ENCODE peak calls at places on chromosome 10, in six cellular contexts. D, P, U, W, R and Y are unnamed samples.
A peak's percentile ranks its signal among the peaks of the same experiment; 100 is the strongest.

GRCh38 chr10:74320026-74320425 is 169.0 kb downstream of the ADK start:
- DNase-seq in D (no peak), U (no peak), R (no peak), P (no peak), W (no peak), Y (no peak)

GRCh38 chr10:60384708-60385398 is 4.8 kb downstream of the ANK3 start:
- DNase-seq in R (peak; percentile 99), D (no peak), U (no peak), W (no peak), P (peak; percentile 79), Y (peak; percentile 16)

GRCh38 chr10:131485732-131486131 is 174.2 kb upstream of the TCERG1L start:
- DNase-seq in W (no peak), P (no peak), D (no peak), U (no peak), R (no peak), Y (no peak)

GRCh38 chr10:93746844-93747284 is 10.9 kb upstream of the LGI1 start:
- DNase-seq in D (no peak), R (peak; percentile 95), P (peak; percentile 48), U (no peak), W (no peak), Y (no peak)

GRCh38 chr10:68560916-68561691 is 967 bp downstream of the TET1 start:
- DNase-seq in D (no peak), U (peak; percentile 46), W (peak; percentile 77), P (no peak), R (no peak), Y (no peak)

GRCh38 chr10:24433705-24434104 is 224.8 kb downstream of the KIAA1217 start:
- DNase-seq in U (no peak), P (no peak), R (no peak), W (no peak), D (no peak), Y (no peak)

GRCh38 chr10:67933199-67933598 is 48.7 kb downstream of the SIRT1 start:
- DNase-seq in D (no peak), R (no peak), U (no peak), W (no peak), P (no peak), Y (no peak)

GRCh38 chr10:62618576-62619408 is 185.7 kb upstream of the ADO start:
- DNase-seq in D (no peak), R (peak; percentile 89), P (no peak), W (no peak), U (no peak), Y (no peak)

GRCh38 chr10:69728335-69728861 is 73.3 kb upstream of the COL13A1 start:
- DNase-seq in P (no peak), D (no peak), U (no peak), R (peak; percentile 26), W (no peak), Y (no peak)

GRCh38 chr10:58930497-58930896 is 245.9 kb upstream of the PHYHIPL start:
- DNase-seq in R (peak; percentile 75), P (no peak), W (no peak), U (no peak), D (no peak), Y (no peak)

GRCh38 chr10:59648711-59649201 is 60.9 kb downstream of the SLC16A9 start:
- DNase-seq in U (no peak), R (peak; percentile 15), D (no peak), P (no peak), W (peak; percentile 8), Y (no peak)

GRCh38 chr10:81838950-81839349 is 36.0 kb upstream of the NRG3 start:
- DNase-seq in U (peak; percentile 6), P (no peak), R (no peak), W (peak; percentile 19), D (no peak), Y (no peak)

GRCh38 chr10:6530211-6530840 is 49.8 kb downstream of the PRKCQ start:
- DNase-seq in R (no peak), D (peak; percentile 31), U (no peak), W (no peak), P (no peak), Y (no peak)

GRCh38 chr10:99782447-99783286 is at the start of gene ABCC2:
- DNase-seq in P (peak; percentile 86), R (no peak), D (no peak), W (no peak), U (no peak), Y (no peak)

GRCh38 chr10:14340051-14340744 is 9.5 kb upstream of the FRMD4A start:
- DNase-seq in U (no peak), D (no peak), W (no peak), P (no peak), R (no peak), Y (peak; percentile 73)

GRCh38 chr10:68301790-68302502 is 29.9 kb upstream of the HNRNPH3 start:
- DNase-seq in D (no peak), P (peak; percentile 54), U (no peak), R (peak; percentile 68), W (peak; percentile 35), Y (no peak)

GRCh38 chr10:103614511-103615158 is 121.1 kb downstream of the NEURL1 start:
- DNase-seq in U (no peak), W (no peak), P (no peak), D (no peak), R (peak; percentile 29), Y (no peak)

GRCh38 chr10:43257210-43258031 is 9.4 kb downstream of the RASGEF1A start:
- DNase-seq in P (no peak), W (no peak), U (no peak), D (no peak), R (no peak), Y (peak; percentile 68)

GRCh38 chr10:94199565-94199964 is 163.2 kb downstream of the NOC3L start:
- DNase-seq in W (no peak), P (no peak), U (no peak), D (no peak), R (no peak), Y (no peak)

GRCh38 chr10:3668276-3668960 is 116.6 kb downstream of the KLF6 start:
- DNase-seq in U (no peak), R (peak; percentile 44), D (peak; percentile 36), W (peak; percentile 32), P (peak; percentile 27), Y (no peak)

GRCh38 chr10:134743-135600 is at the start of gene ZMYND11:
- DNase-seq in R (peak; percentile 68), D (peak; percentile 40), P (peak; percentile 28), W (peak; percentile 76), U (peak; percentile 50), Y (peak; percentile 91)

GRCh38 chr10:132705173-132705572 is 80.8 kb downstream of the NKX6-2 start:
- DNase-seq in R (no peak), D (no peak), P (no peak), U (no peak), W (no peak), Y (peak; percentile 81)

GRCh38 chr10:78349165-78349516 is 315.5 kb downstream of the RPS24 start:
- DNase-seq in W (no peak), R (no peak), U (no peak), D (no peak), P (no peak), Y (no peak)

GRCh38 chr10:5547934-5548660 is 23.3 kb downstream of the CALML3 start:
- DNase-seq in D (no peak), R (no peak), W (no peak), P (no peak), U (no peak), Y (no peak)

GRCh38 chr10:8811201-8811600 is 756.7 kb downstream of the GATA3 start:
- DNase-seq in W (no peak), U (no peak), D (no peak), P (no peak), R (no peak), Y (no peak)

GRCh38 chr10:38054361-38054797 is 39.8 kb upstream of the ZNF37A start:
- DNase-seq in W (no peak), U (no peak), R (peak; percentile 80), P (no peak), D (no peak), Y (no peak)